ENCODE peak calls at places on chromosomes 16 and 17, in nine cellular contexts. One of them, this sample, is unnamed.

GRCh38 chr16:14014284-14014625 is 56.9 kb upstream of the MRTFB start:
- DNase-seq in skeletal muscle cell: no peak
- DNase-seq in hippocampal formation: no peak
- DNase-seq in HCT116: no peak
- DNase-seq in glutamatergic neuron: no peak
- DNase-seq in Daoy: no peak
- DNase-seq in stromal cell of bone marrow: no peak
- DNase-seq in activated T-cell treated with anti-CD3 and anti-CD28 coated beads for 1 hour: no peak
- DNase-seq in stimulated activated CD8-positive, alpha-beta memory T cell treated with anti-CD3 and anti-CD28 coated beads, Interleukin-4, amount 100 ng/mL, for 1 hour: no peak
- DNase-seq in this sample: no peak

GRCh38 chr16:28291651-28292626 is at the start of gene SBK1:
- DNase-seq in skeletal muscle cell: no peak
- DNase-seq in Daoy: peak; percentile 83
- DNase-seq in HCT116: peak; percentile 49
- DNase-seq in hippocampal formation: peak; percentile 67
- DNase-seq in glutamatergic neuron: peak; percentile 89
- DNase-seq in stimulated activated CD8-positive, alpha-beta memory T cell treated with anti-CD3 and anti-CD28 coated beads, Interleukin-4, amount 100 ng/mL, for 1 hour: peak; percentile 53
- DNase-seq in activated T-cell treated with anti-CD3 and anti-CD28 coated beads for 1 hour: peak; percentile 78
- DNase-seq in stromal cell of bone marrow: peak; percentile 19
- DNase-seq in this sample: peak; percentile 74

GRCh38 chr17:29566473-29567361 is at the start of gene ABHD15:
- DNase-seq in stromal cell of bone marrow: no peak
- DNase-seq in stimulated activated CD8-positive, alpha-beta memory T cell treated with anti-CD3 and anti-CD28 coated beads, Interleukin-4, amount 100 ng/mL, for 1 hour: no peak
- DNase-seq in glutamatergic neuron: peak; percentile 62
- DNase-seq in hippocampal formation: peak; percentile 50
- DNase-seq in activated T-cell treated with anti-CD3 and anti-CD28 coated beads for 1 hour: no peak
- DNase-seq in Daoy: peak; percentile 80
- DNase-seq in skeletal muscle cell: no peak
- DNase-seq in HCT116: peak; percentile 19
- DNase-seq in this sample: peak; percentile 46

GRCh38 chr16:31713945-31714898 is 159.4 kb upstream of the ZNF267 start:
- DNase-seq in skeletal muscle cell: no peak
- DNase-seq in Daoy: peak; percentile 16
- DNase-seq in stimulated activated CD8-positive, alpha-beta memory T cell treated with anti-CD3 and anti-CD28 coated beads, Interleukin-4, amount 100 ng/mL, for 1 hour: no peak
- DNase-seq in stromal cell of bone marrow: no peak
- DNase-seq in glutamatergic neuron: peak; percentile 79
- DNase-seq in activated T-cell treated with anti-CD3 and anti-CD28 coated beads for 1 hour: no peak
- DNase-seq in HCT116: no peak
- DNase-seq in hippocampal formation: no peak
- DNase-seq in this sample: no peak

GRCh38 chr17:10631048-10631700 is 25.9 kb downstream of the MYH3 start:
- DNase-seq in stimulated activated CD8-positive, alpha-beta memory T cell treated with anti-CD3 and anti-CD28 coated beads, Interleukin-4, amount 100 ng/mL, for 1 hour: no peak
- DNase-seq in hippocampal formation: no peak
- DNase-seq in HCT116: no peak
- DNase-seq in Daoy: peak; percentile 47
- DNase-seq in skeletal muscle cell: no peak
- DNase-seq in stromal cell of bone marrow: no peak
- DNase-seq in glutamatergic neuron: peak; percentile 78
- DNase-seq in activated T-cell treated with anti-CD3 and anti-CD28 coated beads for 1 hour: peak; percentile 13
- DNase-seq in this sample: no peak

GRCh38 chr17:31605761-31606160 is 214.3 kb downstream of the RAB11FIP4 start:
- DNase-seq in hippocampal formation: no peak
- DNase-seq in stimulated activated CD8-positive, alpha-beta memory T cell treated with anti-CD3 and anti-CD28 coated beads, Interleukin-4, amount 100 ng/mL, for 1 hour: no peak
- DNase-seq in skeletal muscle cell: no peak
- DNase-seq in stromal cell of bone marrow: no peak
- DNase-seq in activated T-cell treated with anti-CD3 and anti-CD28 coated beads for 1 hour: no peak
- DNase-seq in Daoy: no peak
- DNase-seq in HCT116: no peak
- DNase-seq in glutamatergic neuron: no peak
- DNase-seq in this sample: no peak

GRCh38 chr17:3979276-3979583 is 15.0 kb upstream of the ATP2A3 start:
- DNase-seq in stromal cell of bone marrow: no peak
- DNase-seq in stimulated activated CD8-positive, alpha-beta memory T cell treated with anti-CD3 and anti-CD28 coated beads, Interleukin-4, amount 100 ng/mL, for 1 hour: no peak
- DNase-seq in activated T-cell treated with anti-CD3 and anti-CD28 coated beads for 1 hour: no peak
- DNase-seq in HCT116: no peak
- DNase-seq in hippocampal formation: no peak
- DNase-seq in glutamatergic neuron: no peak
- DNase-seq in Daoy: no peak
- DNase-seq in skeletal muscle cell: no peak
- DNase-seq in this sample: no peak

GRCh38 chr17:58325289-58325726 is 3.3 kb downstream of the TSPOAP1 start:
- DNase-seq in stimulated activated CD8-positive, alpha-beta memory T cell treated with anti-CD3 and anti-CD28 coated beads, Interleukin-4, amount 100 ng/mL, for 1 hour: no peak
- DNase-seq in activated T-cell treated with anti-CD3 and anti-CD28 coated beads for 1 hour: no peak
- DNase-seq in skeletal muscle cell: no peak
- DNase-seq in glutamatergic neuron: peak; percentile 59
- DNase-seq in stromal cell of bone marrow: no peak
- DNase-seq in Daoy: no peak
- DNase-seq in hippocampal formation: no peak
- DNase-seq in HCT116: no peak
- DNase-seq in this sample: no peak